ENCODE peak calls at places on chromosomes 2 and 18, in five cellular contexts. N is CD4-positive, CD25-positive, alpha-beta regulatory T cell; O is left cardiac atrium; C is NCI-H1092; L is astrocyte of the spinal cord. I is an unnamed sample.

GRCh38 chr18:70181015-70181414 is 24.5 kb downstream of the RTTN start:
- DNase-seq in N (no peak), O (no peak), C (no peak), L (peak; percentile 81), I (no peak)

GRCh38 chr2:67612576-67612981 is 215.4 kb downstream of the ETAA1 start:
- DNase-seq in N (no peak), O (no peak), C (no peak), L (no peak), I (no peak)

GRCh38 chr18:35162995-35163394 is 77.8 kb upstream of the ZNF397 start:
- DNase-seq in N (no peak), O (no peak), C (no peak), L (no peak), I (no peak)

GRCh38 chr2:234142530-234142929 is 92.0 kb downstream of the SPP2 start:
- DNase-seq in N (no peak), O (no peak), C (no peak), L (peak; percentile 25), I (no peak)

GRCh38 chr18:27049945-27050344 is 135.2 kb downstream of the CHST9 start:
- DNase-seq in N (no peak), O (no peak), C (no peak), L (no peak), I (no peak)

GRCh38 chr2:234714711-234715110 is 217.8 kb upstream of the ARL4C start:
- DNase-seq in N (no peak), O (no peak), C (no peak), L (no peak), I (no peak)

GRCh38 chr2:69298261-69298660 is 88.8 kb downstream of the GFPT1 start:
- DNase-seq in N (no peak), O (no peak), C (no peak), L (peak; percentile 94), I (no peak)

GRCh38 chr2:172735646-172736418 is at the start of gene RAPGEF4:
- DNase-seq in N (no peak), O (no peak), C (peak; percentile 19), L (no peak), I (no peak)

GRCh38 chr2:71894266-71894665 is 253.4 kb downstream of the CYP26B1 start:
- DNase-seq in N (no peak), O (no peak), C (no peak), L (no peak), I (no peak)

GRCh38 chr2:75646583-75647425 is at the start of gene MRPL19:
- DNase-seq in N (peak; percentile 63), O (peak; percentile 90), C (peak; percentile 59), L (peak; percentile 94), I (peak; percentile 71)

GRCh38 chr18:56902653-56903052 is 244.2 kb upstream of the BOD1L2 start:
- DNase-seq in N (no peak), O (no peak), C (no peak), L (no peak), I (no peak)

GRCh38 chr18:6728318-6728717 is 1.2 kb upstream of the ARHGAP28 start:
- DNase-seq in N (no peak), O (no peak), C (no peak), L (no peak), I (no peak)

GRCh38 chr18:48676756-48677368 is 138.0 kb downstream of the CTIF start:
- DNase-seq in N (peak; percentile 22), O (peak; percentile 82), C (peak; percentile 58), L (peak; percentile 57), I (peak; percentile 42)

GRCh38 chr18:5890606-5891360 is 4.5 kb downstream of the TMEM200C start:
- DNase-seq in N (no peak), O (peak; percentile 47), C (peak; percentile 31), L (no peak), I (no peak)

GRCh38 chr2:184692137-184692734 is 93.9 kb downstream of the ZNF804A start:
- DNase-seq in N (no peak), O (no peak), C (peak; percentile 17), L (peak; percentile 20), I (no peak)

GRCh38 chr18:13544953-13545352 is 181.4 kb downstream of the FAM210A start:
- DNase-seq in N (no peak), O (no peak), C (no peak), L (no peak), I (no peak)

GRCh38 chr2:43078781-43079755 is 147.3 kb downstream of the ZFP36L2 start:
- DNase-seq in N (no peak), O (no peak), C (no peak), L (peak; percentile 57), I (no peak)

GRCh38 chr18:23244431-23244830 is 109.1 kb downstream of the CABLES1 start:
- DNase-seq in N (no peak), O (no peak), C (peak; percentile 41), L (no peak), I (no peak)

GRCh38 chr2:103788875-103789715 is 1027.3 kb downstream of the TMEM182 start:
- DNase-seq in N (no peak), O (no peak), C (peak; percentile 54), L (peak; percentile 66), I (no peak)

GRCh38 chr2:68463287-68463877 is 3.7 kb downstream of the FBXO48 start:
- DNase-seq in N (no peak), O (no peak), C (peak; percentile 20), L (peak; percentile 74), I (peak; percentile 55)

GRCh38 chr2:173238385-173238784 is 116.3 kb upstream of the CDCA7 start:
- DNase-seq in N (no peak), O (no peak), C (no peak), L (no peak), I (no peak)

GRCh38 chr2:230685165-230685560 is 27.5 kb upstream of the CAB39 start:
- DNase-seq in N (no peak), O (no peak), C (no peak), L (no peak), I (no peak)

GRCh38 chr18:73691118-73691517 is 456.5 kb downstream of the FBXO15 start:
- DNase-seq in N (no peak), O (no peak), C (no peak), L (peak; percentile 81), I (no peak)

GRCh38 chr18:67132919-67133318 is 383.6 kb downstream of the DSEL start:
- DNase-seq in N (no peak), O (no peak), C (peak; percentile 62), L (no peak), I (no peak)

GRCh38 chr2:109248590-109248989 is 119.6 kb downstream of the SH3RF3 start:
- DNase-seq in N (no peak), O (no peak), C (no peak), L (no peak), I (no peak)

GRCh38 chr18:44324361-44324760 is 356.3 kb upstream of the SETBP1 start:
- DNase-seq in N (no peak), O (no peak), C (no peak), L (no peak), I (no peak)

GRCh38 chr18:8610442-8610801 is 1.2 kb downstream of the RAB12 start:
- DNase-seq in N (no peak), O (peak; percentile 27), C (no peak), L (no peak), I (no peak)

GRCh38 chr2:108220942-108221541 is 18.7 kb upstream of the SULT1C3 start:
- DNase-seq in N (no peak), O (no peak), C (peak; percentile 1), L (no peak), I (no peak)

GRCh38 chr2:231883468-231883881 is 42.7 kb downstream of the NPPC start:
- DNase-seq in N (no peak), O (no peak), C (no peak), L (peak; percentile 2), I (no peak)

GRCh38 chr2:196066794-196067382 is 1.7 kb downstream of the DNAH7 start:
- DNase-seq in N (no peak), O (no peak), C (no peak), L (peak; percentile 60), I (peak; percentile 14)

GRCh38 chr2:129376404-129377077 is 602.9 kb upstream of the RAB6C start:
- DNase-seq in N (no peak), O (no peak), C (no peak), L (no peak), I (no peak)